ENCODE peak calls at places on chromosomes 4 and X, in six cellular contexts. E is H1, Z is GM20000, O is cardiac muscle cell, D is GM12865, Y is fibroblast of pulmonary artery. W is an unnamed sample.

GRCh38 chrX:33183366-33183765 is 28.0 kb downstream of the DMD start:
- DNase-seq in O (peak; percentile 91), E (no peak), Z (no peak), Y (peak; percentile 54), D (peak; percentile 0), W (no peak)

GRCh38 chrX:150502091-150502490 is 66.3 kb upstream of the MTM1 start:
- DNase-seq in O (no peak), Z (no peak), Y (no peak), D (no peak), E (no peak), W (no peak)

GRCh38 chr4:48831532-48832015 is 686 bp downstream of the OCIAD1 start:
- DNase-seq in O (no peak), E (no peak), Z (peak; percentile 10), D (peak; percentile 53), Y (peak; percentile 21), W (no peak)

GRCh38 chr4:66430856-66431255 is 760.6 kb upstream of the EPHA5 start:
- DNase-seq in Z (no peak), E (no peak), D (no peak), O (no peak), Y (peak; percentile 82), W (no peak)

GRCh38 chr4:113080050-113080449 is 30.6 kb downstream of the ANK2 start:
- DNase-seq in E (no peak), D (no peak), Y (peak; percentile 27), O (no peak), Z (no peak), W (no peak)

GRCh38 chr4:78939667-78940008 is 400 bp upstream of the PAQR3 start:
- DNase-seq in D (no peak), E (no peak), Z (no peak), O (no peak), Y (no peak), W (no peak)

GRCh38 chr4:80062527-80062926 is 10.5 kb downstream of the ANTXR2 start:
- DNase-seq in D (no peak), Y (no peak), E (no peak), O (no peak), Z (no peak), W (no peak)

GRCh38 chr4:2064276-2064991 is 5.3 kb downstream of the NAT8L start:
- DNase-seq in D (no peak), Z (no peak), O (no peak), Y (no peak), E (no peak), W (no peak)

GRCh38 chr4:84913176-84913575 is 53.3 kb downstream of the WDFY3 start:
- DNase-seq in Y (no peak), E (no peak), D (no peak), Z (no peak), O (no peak), W (no peak)

GRCh38 chrX:154751669-154752271 is 893 bp upstream of the GAB3 start:
- DNase-seq in D (no peak), O (peak; percentile 29), E (no peak), Z (no peak), Y (no peak), W (no peak)

GRCh38 chr4:52716364-52717151 is 34.7 kb downstream of the ERVMER34-1 start:
- DNase-seq in Y (no peak), D (peak; percentile 14), O (no peak), Z (no peak), E (no peak), W (no peak)

GRCh38 chrX:109347618-109348017 is 134.3 kb downstream of the GUCY2F start:
- DNase-seq in O (no peak), D (no peak), E (no peak), Z (no peak), Y (peak; percentile 86), W (no peak)

GRCh38 chrX:35380808-35381700 is 417.1 kb upstream of the MAGEB16 start:
- DNase-seq in Y (peak; percentile 18), O (peak; percentile 47), D (peak; percentile 8), Z (peak; percentile 11), E (no peak), W (peak; percentile 5)

GRCh38 chr4:24963277-24963676 is 50.4 kb upstream of the CCDC149 start:
- DNase-seq in E (no peak), Y (no peak), Z (no peak), D (no peak), O (no peak), W (no peak)

GRCh38 chrX:66014560-66014959 is 25.3 kb downstream of the VSIG4 start:
- DNase-seq in D (no peak), E (no peak), O (no peak), Z (no peak), Y (no peak), W (no peak)

GRCh38 chr4:8407756-8408155 is 32.8 kb downstream of the ACOX3 start:
- DNase-seq in O (no peak), D (no peak), Y (no peak), Z (no peak), E (no peak), W (no peak)

GRCh38 chrX:47573334-47574095 is 8.7 kb upstream of the TIMP1 start:
- DNase-seq in Y (peak; percentile 84), Z (no peak), O (peak; percentile 75), D (no peak), E (peak; percentile 69), W (no peak)

GRCh38 chr4:173264245-173264959 is 69.8 kb downstream of the HMGB2 start:
- DNase-seq in D (peak; percentile 66), Y (peak; percentile 77), E (no peak), Z (no peak), O (peak; percentile 10), W (peak; percentile 17)

GRCh38 chr4:170015285-170015684 is 10.9 kb downstream of the MFAP3L start:
- DNase-seq in Y (no peak), Z (no peak), O (no peak), E (no peak), D (no peak), W (no peak)

GRCh38 chr4:24394041-24394440 is 190.3 kb downstream of the DHX15 start:
- DNase-seq in Z (no peak), O (no peak), Y (no peak), D (no peak), E (no peak), W (no peak)

DNA sequence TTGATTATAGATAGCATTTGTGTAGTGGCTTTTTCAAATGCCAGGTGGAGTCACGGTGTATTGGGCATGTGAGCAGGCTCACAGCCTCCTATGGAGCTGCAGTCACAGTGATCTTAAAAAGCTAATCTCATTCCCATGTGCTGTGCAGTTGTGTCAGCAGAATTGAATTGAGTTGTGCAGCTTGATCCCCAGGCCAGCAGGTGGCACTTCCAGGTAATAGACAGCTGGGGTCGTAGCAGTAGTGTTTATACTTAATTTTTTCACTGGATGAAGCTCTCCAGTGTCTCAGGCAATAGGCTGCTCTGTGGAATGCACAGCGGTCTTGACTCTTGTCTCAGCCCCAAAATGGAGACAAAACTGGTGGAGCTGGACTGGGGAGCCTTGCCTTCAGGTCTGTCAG is 1028.1 kb downstream of the SH3BGRL start:
- DNase-seq in D (no peak), Z (no peak), Y (no peak), O (no peak), E (no peak), W (no peak)
- TF ChIP-seq CTCF in D (no peak), Z (no peak), Y (no peak), O (no peak), E (no peak), W (no peak)

DNA sequence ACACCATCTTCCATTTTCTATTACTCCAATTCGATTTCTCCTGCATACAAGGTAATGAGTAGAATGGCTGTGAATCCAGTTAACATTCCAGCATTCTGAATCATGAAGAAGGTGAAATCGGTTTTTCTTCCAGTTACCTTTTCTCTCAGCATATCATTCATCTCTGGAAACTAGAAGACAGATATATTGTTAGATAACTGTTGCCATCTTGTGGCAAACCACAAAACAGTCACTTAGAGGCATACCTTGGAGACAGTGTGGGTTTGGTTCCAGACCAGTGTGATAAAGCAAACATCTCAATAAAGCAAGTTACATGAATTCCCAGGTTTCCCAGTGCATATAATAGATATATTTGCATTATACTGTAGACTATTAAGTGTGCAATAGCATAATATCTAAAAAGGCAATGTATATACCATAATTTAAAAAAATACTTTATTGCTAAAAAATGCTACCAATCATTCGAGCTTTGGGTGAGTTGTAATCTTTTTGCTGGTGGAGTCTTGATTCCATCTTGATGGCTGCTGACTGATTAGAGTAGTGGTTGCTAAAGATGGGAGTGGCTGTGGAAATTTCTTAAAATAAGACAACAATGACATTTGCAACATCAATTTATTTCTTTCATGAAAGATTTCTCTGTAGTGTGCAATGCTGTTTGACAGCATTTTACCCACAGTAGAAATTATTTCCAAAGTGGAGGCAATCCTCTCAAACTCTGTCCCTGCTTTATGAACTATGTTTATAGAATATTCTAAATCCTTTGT is 82.1 kb downstream of the SLC39A8 start:
- DNase-seq in D (peak; percentile 48), Z (peak; percentile 39), Y (peak; percentile 71), O (peak; percentile 22), E (no peak), W (peak; percentile 42)
- TF ChIP-seq CTCF in D (peak; percentile 33), Z (peak; percentile 20), Y (peak; percentile 67), O (peak; percentile 33), E (peak; percentile 44), W (peak; percentile 50)

GRCh38 chr4:876780-877179 is 50.9 kb upstream of the CPLX1 start:
- DNase-seq in Z (no peak), Y (no peak), E (peak; percentile 79), D (no peak), O (no peak), W (no peak)
- TF ChIP-seq CTCF in Z (no peak), Y (peak; percentile 10), E (peak; percentile 62), D (peak; percentile 10), O (no peak), W (no peak)

GRCh38 chrX:20218809-20219505 is 47.8 kb downstream of the RPS6KA3 start:
- DNase-seq in Y (peak; percentile 22), D (no peak), Z (no peak), O (no peak), E (no peak), W (no peak)
- TF ChIP-seq CTCF in Y (no peak), D (no peak), Z (no peak), O (peak; percentile 29), E (no peak), W (no peak)

DNA sequence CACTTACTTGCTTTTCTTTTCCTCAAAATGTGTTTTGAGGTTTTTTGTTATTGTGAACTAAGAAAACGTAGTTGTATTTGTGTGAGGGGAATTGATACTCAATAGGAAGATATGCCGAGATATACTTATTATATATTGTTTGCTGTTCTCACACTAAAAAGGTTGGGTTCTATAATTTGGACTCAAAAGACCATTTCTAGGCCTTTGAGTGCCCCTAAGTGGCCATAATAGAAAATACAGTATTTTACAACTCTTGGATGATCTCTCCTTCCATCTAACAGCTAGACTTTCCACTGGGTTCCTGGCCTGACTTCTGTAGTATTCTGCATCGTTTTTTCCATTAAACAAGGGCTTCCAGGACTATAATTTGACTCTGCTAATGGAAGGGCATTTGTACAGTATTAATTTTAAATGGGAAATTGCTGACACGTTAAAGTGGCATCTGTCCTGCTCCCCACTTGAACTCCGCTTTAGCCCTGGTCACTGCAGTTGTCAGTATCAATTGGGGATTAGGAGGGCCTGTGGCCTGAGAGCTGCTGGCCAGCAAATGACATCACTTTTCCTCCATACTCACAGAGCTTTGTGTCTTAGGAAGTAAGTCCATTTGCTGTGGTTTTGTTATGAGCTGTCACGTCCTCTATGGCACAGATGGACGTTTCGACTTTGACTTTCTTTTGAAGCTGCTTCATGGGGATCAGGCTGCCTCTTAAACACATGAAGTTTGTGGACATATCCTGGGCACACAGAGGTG is 176.9 kb downstream of the SLIT2 start:
- DNase-seq in E (no peak), Y (peak; percentile 53), O (peak; percentile 24), Z (no peak), D (peak; percentile 16), W (no peak)
- TF ChIP-seq CTCF in E (peak; percentile 30), Y (peak; percentile 33), O (peak; percentile 29), Z (no peak), D (peak; percentile 24), W (peak; percentile 17)

W was measured in GM10248.